ENCODE peak calls at places on chromosomes 12 and 14, in six cellular contexts. Q is activated T-helper 1 cell treated with anti-CD3 and anti-CD28 coated beads, Interleukin-12 subunit alpha, Interleukin-12 subunit beta, Interleukin-2, Interleukin-4 antibody, amounts not matched to agents 30 ng/mL and 10 ng/mL and 1 ng/mL, durations not matched to agents 14 hours and 24 hours and 36 hours; O is SIG-M5; Z is heart left ventricle; D is GM18507; B is CD4-positive, CD25-positive, alpha-beta regulatory T cell. J is an unnamed sample.

GRCh38 chr14:34078117-34078743 is 127.4 kb upstream of the EGLN3 start:
- DNase-seq in D (no peak), Z (no peak), O (peak; percentile 5), B (no peak), Q (no peak), J (no peak)

GRCh38 chr12:115648463-115648862 is 629.0 kb downstream of the MED13L start:
- DNase-seq in D (no peak), O (no peak), Z (no peak), Q (no peak), B (no peak), J (peak; percentile 8)

GRCh38 chr12:105843989-105844768 is 294.6 kb downstream of the NUAK1 start:
- DNase-seq in O (no peak), B (no peak), Q (no peak), D (no peak), Z (no peak), J (no peak)

GRCh38 chr12:7103837-7104236 is 5.2 kb downstream of the C1RL start:
- DNase-seq in D (no peak), Z (no peak), Q (no peak), O (no peak), B (no peak), J (no peak)

GRCh38 chr14:92513204-92513965 is at the start of gene RIN3:
- DNase-seq in D (peak; percentile 63), Z (peak; percentile 88), B (peak; percentile 28), O (no peak), Q (peak; percentile 33), J (peak; percentile 50)

GRCh38 chr14:28756896-28757570 is 9.6 kb upstream of the FOXG1 start:
- DNase-seq in B (no peak), D (no peak), Q (no peak), O (no peak), Z (no peak), J (peak; percentile 60)

GRCh38 chr12:53820503-53820902 is 68.7 kb upstream of the CISTR start:
- DNase-seq in Q (no peak), Z (no peak), D (no peak), O (no peak), B (no peak), J (peak; percentile 66)

GRCh38 chr14:61608245-61609142 is 86.8 kb upstream of the HIF1A start:
- DNase-seq in O (no peak), D (no peak), Z (no peak), B (no peak), Q (no peak), J (no peak)

GRCh38 chr12:122012184-122012583 is 9.5 kb upstream of the BCL7A start:
- DNase-seq in B (no peak), Q (no peak), Z (peak; percentile 11), D (no peak), O (no peak), J (no peak)

GRCh38 chr12:2387051-2387834 is 334.5 kb downstream of the CACNA1C start:
- DNase-seq in D (no peak), O (no peak), Q (peak; percentile 10), B (no peak), Z (no peak), J (no peak)

GRCh38 chr14:95521001-95521400 is 4.6 kb upstream of the SYNE3 start:
- DNase-seq in Z (no peak), D (no peak), Q (no peak), O (no peak), B (no peak), J (no peak)

GRCh38 chr14:100285021-100285912 is 21.0 kb downstream of the SLC25A29 start:
- DNase-seq in O (no peak), Z (peak; percentile 90), B (peak; percentile 76), Q (peak; percentile 77), D (peak; percentile 90), J (peak; percentile 57)

GRCh38 chr12:68784015-68784414 is 24.0 kb upstream of the MDM2 start:
- DNase-seq in Q (no peak), B (no peak), D (no peak), O (peak; percentile 83), Z (no peak), J (no peak)

J was measured in MCF 10A.